ENCODE peak calls at places on chromosomes 2 and 18, in five cellular contexts. A is right cardiac atrium; K is aorta; O is stimulated activated memory B cell treated with anti-CD40 and anti-IgM and Interleukin-4, amounts not matched to agents 10 μg/mL and 1 μg/mL and 100 μg/mL, for 72 hours; N is activated T-helper 17 cell treated with anti-CD3 and anti-CD28 coated beads, Interleukin-2, amount 50 U/mL, for 72 hours. E is an unnamed sample.

GRCh38 chr2:199933466-199933865 is 21.8 kb downstream of the TYW5 start:
- ATAC-seq in A (no peak), K (no peak), O (no peak), N (no peak), E (no peak)

GRCh38 chr2:176892818-176893217 is 319.8 kb upstream of the HNRNPA3 start:
- ATAC-seq in A (no peak), K (no peak), O (no peak), N (no peak), E (no peak)

GRCh38 chr2:99171377-99172140 is 9.3 kb downstream of the MITD1 start:
- ATAC-seq in A (no peak), K (no peak), O (no peak), N (peak; percentile 23), E (no peak)

GRCh38 chr2:176200971-176201370 is 12.5 kb downstream of the HOXD1 start:
- ATAC-seq in A (no peak), K (no peak), O (no peak), N (no peak), E (no peak)

GRCh38 chr18:62607708-62608428 is 85.0 kb downstream of the ZCCHC2 start:
- ATAC-seq in A (no peak), K (no peak), O (no peak), N (peak; percentile 19), E (no peak)

GRCh38 chr2:130767408-130767775 is 12.1 kb downstream of the AMER3 start:
- ATAC-seq in A (no peak), K (no peak), O (no peak), N (no peak), E (no peak)

GRCh38 chr2:44329343-44329742 is 32.0 kb downstream of the PREPL start:
- ATAC-seq in A (no peak), K (no peak), O (no peak), N (no peak), E (no peak)

GRCh38 chr2:173419506-173419905 is 64.8 kb downstream of the CDCA7 start:
- ATAC-seq in A (no peak), K (no peak), O (no peak), N (no peak), E (no peak)

GRCh38 chr2:64632855-64633819 is 20.6 kb downstream of the SERTAD2 start:
- ATAC-seq in A (no peak), K (no peak), O (no peak), N (no peak), E (no peak)

GRCh38 chr2:113376935-113377445 is 60.5 kb upstream of the ZNG1B start:
- ATAC-seq in A (peak; percentile 48), K (no peak), O (peak; percentile 94), N (peak; percentile 93), E (no peak)

GRCh38 chr18:3482258-3482657 is 32.3 kb downstream of the TGIF1 start:
- ATAC-seq in A (no peak), K (no peak), O (no peak), N (no peak), E (no peak)

GRCh38 chr2:28695245-28695647 is 56.4 kb upstream of the PPP1CB start:
- ATAC-seq in A (no peak), K (no peak), O (no peak), N (no peak), E (no peak)

GRCh38 chr2:239292956-239293355 is 107.9 kb downstream of the HDAC4 start:
- ATAC-seq in A (no peak), K (no peak), O (no peak), N (no peak), E (no peak)

GRCh38 chr2:74036450-74037175 is 51.9 kb downstream of the TET3 start:
- ATAC-seq in A (no peak), K (no peak), O (no peak), N (no peak), E (no peak)

GRCh38 chr18:23619388-23619873 is 33.1 kb upstream of the NPC1 start:
- ATAC-seq in A (peak; percentile 71), K (peak; percentile 79), O (peak; percentile 67), N (peak; percentile 37), E (no peak)

GRCh38 chr2:45332567-45332966 is 278.5 kb downstream of the SRBD1 start:
- ATAC-seq in A (no peak), K (no peak), O (no peak), N (no peak), E (no peak)